ENCODE peak calls at places on chromosomes 16 and 17, in eight cellular contexts. G, X, O, Z, C, S, T and H are unnamed samples.

GRCh38 chr16:82412770-82413169 is 214.0 kb upstream of the CDH13 start:
- DNase-seq in G (no peak), X (no peak), O (no peak), Z (no peak), C (no peak), S (no peak), T (no peak), H (no peak)

GRCh38 chr17:50087246-50087911 is 7.8 kb upstream of the PDK2 start:
- DNase-seq in G (peak; percentile 88), X (peak; percentile 79), O (peak; percentile 97), Z (peak; percentile 79), C (peak; percentile 76), S (peak; percentile 57), T (peak; percentile 80), H (peak; percentile 87)

GRCh38 chr17:64331366-64331765 is 59.3 kb downstream of the PECAM1 start:
- DNase-seq in G (no peak), X (no peak), O (no peak), Z (no peak), C (no peak), S (no peak), T (no peak), H (no peak)

GRCh38 chr17:19540706-19541370 is 7.2 kb downstream of the SLC47A1 start:
- DNase-seq in G (no peak), X (no peak), O (no peak), Z (no peak), C (no peak), S (no peak), T (no peak), H (no peak)

GRCh38 chr16:2838928-2839327 is 8.8 kb downstream of the ZG16B start:
- DNase-seq in G (peak; percentile 74), X (peak; percentile 90), O (peak; percentile 90), Z (peak; percentile 94), C (peak; percentile 74), S (no peak), T (peak; percentile 90), H (peak; percentile 93)

GRCh38 chr16:8678068-8678927 is 3.9 kb downstream of the ABAT start:
- DNase-seq in G (peak; percentile 85), X (no peak), O (no peak), Z (peak; percentile 84), C (no peak), S (no peak), T (peak; percentile 43), H (no peak)

GRCh38 chr17:4945176-4945943 is 3.0 kb downstream of the PFN1 start:
- DNase-seq in G (peak; percentile 93), X (no peak), O (no peak), Z (peak; percentile 96), C (peak; percentile 46), S (peak; percentile 82), T (peak; percentile 82), H (peak; percentile 53)

GRCh38 chr17:27578718-27579085 is 52.3 kb upstream of the LGALS9 start:
- DNase-seq in G (no peak), X (no peak), O (no peak), Z (peak; percentile 48), C (no peak), S (no peak), T (peak; percentile 66), H (no peak)

GRCh38 chr16:66568355-66568754 is 2.1 kb downstream of the CMTM1 start:
- DNase-seq in G (no peak), X (no peak), O (no peak), Z (peak; percentile 30), C (no peak), S (no peak), T (no peak), H (no peak)

DNA sequence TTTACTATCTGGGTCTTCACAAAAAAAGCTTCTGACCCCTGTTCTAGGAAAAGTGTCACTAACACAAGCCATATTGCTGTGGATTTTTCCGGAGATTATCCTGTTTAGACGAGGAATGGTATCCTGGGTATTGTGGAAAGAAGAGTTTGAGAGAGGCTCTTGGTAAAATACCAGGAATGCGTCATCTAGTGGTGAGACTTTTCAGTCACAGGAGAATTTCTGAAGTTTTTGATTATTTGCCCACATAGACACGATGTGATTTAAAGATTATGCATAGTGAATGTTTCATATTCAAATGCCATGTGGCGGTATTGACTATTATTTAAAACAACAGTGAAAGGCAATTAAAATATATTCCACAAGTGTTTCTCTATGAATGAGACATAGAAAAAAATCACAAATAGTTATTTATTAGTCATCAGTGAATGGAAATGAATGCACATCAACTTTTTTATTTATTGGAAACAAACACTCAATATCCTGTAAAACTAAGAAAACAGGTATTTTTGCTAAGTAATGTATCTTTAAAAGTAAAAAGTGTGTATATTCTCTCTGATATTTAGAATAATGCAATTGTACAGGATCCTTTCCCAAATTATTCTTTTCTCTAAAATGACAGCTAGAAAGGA is 7.8 kb downstream of the KRT28 start:
- DNase-seq in G (peak; percentile 71), X (peak; percentile 52), O (peak; percentile 15), Z (peak; percentile 73), C (no peak), S (peak; percentile 41), T (peak; percentile 63), H (peak; percentile 60)
- H2AFZ ChIP-seq in G (no peak overlapping the region), X (no peak overlapping the region), O (no peak overlapping the region), Z (peak overlapping the region; percentile 30), C (no peak overlapping the region), S (peak overlapping the region; percentile 79), T (no peak overlapping the region), H (no peak overlapping the region)

GRCh38 chr16:78669994-78670393 is 570.5 kb downstream of the WWOX start:
- DNase-seq in G (no peak), X (peak; percentile 9), O (no peak), Z (peak; percentile 55), C (no peak), S (no peak), T (no peak), H (no peak)
- TF ChIP-seq EZH2phosphoT487 in G (no peak), X (no peak), O (no peak), Z (no peak), C (no peak), S (no peak), T (no peak), H (no peak)

GRCh38 chr17:80470603-80471002 is 5.8 kb downstream of the NPTX1 start:
- DNase-seq in G (no peak), X (no peak), O (no peak), Z (no peak), C (no peak), S (no peak), T (no peak), H (no peak)

GRCh38 chr17:80468222-80468621 is 8.2 kb downstream of the NPTX1 start:
- DNase-seq in G (no peak), X (peak; percentile 80), O (peak; percentile 62), Z (no peak), C (no peak), S (no peak), T (no peak), H (peak; percentile 71)

GRCh38 chr17:80466188-80466705 is 10.2 kb downstream of the NPTX1 start:
- DNase-seq in G (no peak), X (no peak), O (no peak), Z (no peak), C (no peak), S (no peak), T (no peak), H (no peak)

GRCh38 chr17:80469667-80470066 is 6.7 kb downstream of the NPTX1 start:
- DNase-seq in G (no peak), X (no peak), O (no peak), Z (no peak), C (no peak), S (no peak), T (no peak), H (no peak)

DNA sequence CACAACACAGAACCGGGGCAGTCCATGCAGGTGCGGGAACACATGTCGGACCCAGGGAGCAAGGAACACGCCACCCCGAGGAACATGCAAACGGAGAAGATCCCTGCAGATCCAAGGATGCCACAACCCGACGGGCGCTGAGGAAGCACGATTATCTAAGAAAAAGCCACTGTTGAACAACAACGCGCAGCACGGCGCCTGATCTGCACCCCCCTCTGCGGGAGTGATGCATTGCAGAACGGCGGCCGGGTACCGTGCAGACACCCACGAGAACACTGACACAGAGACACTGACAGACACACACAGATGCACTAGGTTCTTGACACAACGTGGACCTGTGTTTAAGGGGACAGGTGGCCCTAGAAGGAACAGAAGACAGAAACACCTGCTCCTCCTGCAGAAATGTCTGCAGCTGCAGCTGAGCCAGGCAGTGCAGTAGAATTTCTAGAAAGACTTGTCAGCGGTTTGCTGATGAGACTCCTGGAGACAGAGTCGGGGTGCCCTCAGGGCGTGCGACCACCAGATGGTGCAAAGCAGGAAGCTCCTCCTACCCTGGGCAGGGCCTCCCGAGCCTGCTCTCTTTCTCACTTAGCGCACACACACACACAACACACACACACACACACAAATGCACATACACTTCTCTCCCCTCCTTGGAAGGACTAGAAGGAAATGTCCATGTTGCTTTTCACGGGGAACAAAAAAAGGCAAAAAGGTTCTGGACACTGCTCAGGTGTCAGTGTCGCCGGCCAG is 7.5 kb downstream of the NPTX1 start:
- DNase-seq in G (no peak), X (no peak), O (peak; percentile 78), Z (no peak), C (peak; percentile 44), S (no peak), T (no peak), H (no peak)
- H2AFZ ChIP-seq in G (no peak overlapping the region), X (no peak overlapping the region), O (no peak overlapping the region), Z (no peak overlapping the region), C (no peak overlapping the region), S (no peak overlapping the region), T (no peak overlapping the region), H (no peak overlapping the region)

DNA sequence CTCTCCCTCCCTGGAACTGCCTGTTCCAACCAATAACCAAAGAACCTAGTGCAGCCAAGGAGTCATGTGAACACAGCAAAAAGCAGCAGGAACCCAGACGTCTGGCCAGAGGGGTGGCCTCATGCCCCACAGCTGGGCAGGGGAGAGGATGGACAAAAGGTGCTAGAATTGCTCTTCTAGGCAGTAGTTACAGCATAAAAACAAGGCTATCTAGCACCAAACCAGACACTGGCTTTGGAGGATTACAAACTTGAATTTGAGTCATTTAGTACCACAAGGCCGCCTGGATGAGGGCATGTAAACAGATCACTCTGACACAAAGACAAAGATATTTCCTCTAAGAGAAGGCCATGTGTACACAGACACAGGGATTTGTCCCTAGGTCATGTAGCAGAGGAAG is 423.3 kb upstream of the MAF start:
- DNase-seq in G (no peak), X (no peak), O (no peak), Z (peak; percentile 43), C (no peak), S (no peak), T (peak; percentile 28), H (no peak)
- TF ChIP-seq EZH2phosphoT487 in G (no peak), X (no peak), O (no peak), Z (no peak), C (no peak), S (no peak), T (no peak), H (no peak)

GRCh38 chr17:17684901-17685774 is 3.9 kb downstream of the RAI1 start:
- DNase-seq in G (no peak), X (no peak), O (peak; percentile 34), Z (peak; percentile 67), C (no peak), S (no peak), T (no peak), H (peak; percentile 51)

GRCh38 chr17:17682737-17683675 is 1.7 kb downstream of the RAI1 start:
- DNase-seq in G (peak; percentile 69), X (peak; percentile 82), O (peak; percentile 83), Z (peak; percentile 97), C (peak; percentile 65), S (no peak), T (peak; percentile 90), H (peak; percentile 75)

GRCh38 chr17:17685775-17686291 is 4.6 kb downstream of the RAI1 start:
- DNase-seq in G (peak; percentile 93), X (no peak), O (peak; percentile 65), Z (peak; percentile 92), C (no peak), S (peak; percentile 60), T (peak; percentile 70), H (peak; percentile 47)

GRCh38 chr17:17682293-17682736 is 1.1 kb downstream of the RAI1 start:
- DNase-seq in G (peak; percentile 30), X (peak; percentile 44), O (peak; percentile 74), Z (peak; percentile 76), C (peak; percentile 70), S (no peak), T (peak; percentile 82), H (no peak)

GRCh38 chr17:17683710-17684365 is 2.6 kb downstream of the RAI1 start:
- DNase-seq in G (no peak), X (no peak), O (no peak), Z (peak; percentile 53), C (no peak), S (no peak), T (no peak), H (no peak)
- H2AFZ ChIP-seq in G (no peak overlapping the region), X (no peak overlapping the region), O (no peak overlapping the region), Z (no peak overlapping the region), C (no peak overlapping the region), S (no peak overlapping the region), T (no peak overlapping the region), H (no peak overlapping the region)